ENCODE peak calls at places on chromosomes 11 and 22, in four cellular contexts. U is PC-9, L is cardiac fibroblast, J is RWPE1. C is an unnamed sample.
A peak's percentile ranks its signal among the peaks of the same experiment; 100 is the strongest.

GRCh38 chr11:26228778-26229177 is 103.2 kb upstream of the ANO3 start:
- DNase-seq in L (peak; percentile 70), J (no peak), U (no peak), C (no peak)

GRCh38 chr22:44098021-44098739 is 74.1 kb downstream of the PARVB start:
- DNase-seq in L (no peak), U (no peak), J (no peak), C (no peak)

GRCh38 chr11:1051356-1052132 is 15.0 kb upstream of the MUC6 start:
- DNase-seq in J (no peak), U (no peak), L (no peak), C (no peak)

GRCh38 chr11:27902981-27903624 is 202.8 kb upstream of the BDNF start:
- DNase-seq in U (peak; percentile 63), J (peak; percentile 55), L (peak; percentile 76), C (no peak)

GRCh38 chr22:24026056-24026455 is 15.0 kb downstream of the CABIN1 start:
- DNase-seq in U (no peak), L (no peak), J (no peak), C (no peak)

GRCh38 chr11:28773606-28774005 is 665.4 kb downstream of the METTL15 start:
- DNase-seq in J (no peak), U (no peak), L (no peak), C (no peak)

GRCh38 chr11:1498262-1498661 is 11.7 kb upstream of the MOB2 start:
- DNase-seq in J (no peak), L (no peak), U (no peak), C (no peak)

GRCh38 chr11:120924109-120924508 is 99.8 kb upstream of the TBCEL start:
- DNase-seq in L (no peak), U (no peak), J (no peak), C (no peak)

GRCh38 chr11:61507962-61508824 is at the start of gene LRRC10B:
- DNase-seq in J (no peak), U (peak; percentile 46), L (no peak), C (no peak)

GRCh38 chr11:32312865-32313403 is 122.4 kb downstream of the WT1 start:
- DNase-seq in L (peak; percentile 94), U (peak; percentile 70), J (peak; percentile 51), C (no peak)

GRCh38 chr22:49958462-49958921 is 2.1 kb upstream of the PIM3 start:
- DNase-seq in J (no peak), U (no peak), L (no peak), C (no peak)

GRCh38 chr22:32474635-32475427 is at the start of gene FBXO7:
- DNase-seq in L (peak; percentile 93), U (peak; percentile 71), J (peak; percentile 72), C (peak; percentile 81)
- TF ChIP-seq CTCF in L (peak; percentile 32), U (peak; percentile 59), J (peak; percentile 18), C (peak; percentile 15)

DNA sequence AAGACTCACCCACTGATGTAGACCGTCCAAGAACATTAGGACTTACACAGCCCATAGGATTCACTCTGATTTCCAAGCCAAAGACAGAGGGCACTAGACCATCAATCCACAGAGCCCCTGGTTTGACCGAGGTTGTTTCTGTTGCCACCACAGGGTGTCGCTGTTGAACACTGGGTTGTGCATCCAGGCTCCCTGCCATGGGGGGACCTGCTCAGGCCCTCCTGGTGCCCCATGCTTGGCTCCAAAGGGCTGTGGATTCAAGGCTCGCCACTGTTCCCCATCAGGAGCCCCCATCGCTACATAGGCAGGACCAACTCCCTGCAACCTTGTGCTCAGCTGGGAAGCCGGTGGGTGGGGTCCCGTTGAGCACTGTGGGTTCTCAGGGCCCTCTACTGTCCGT is 128.0 kb upstream of the ANO1 start:
- DNase-seq in J (peak; percentile 42), L (peak; percentile 26), U (peak; percentile 59), C (no peak)
- TF ChIP-seq CTCF in J (peak; percentile 15), L (peak; percentile 39), U (peak; percentile 98), C (peak; percentile 48)

GRCh38 chr11:18575361-18575760 is 13.2 kb downstream of the UEVLD start:
- DNase-seq in J (no peak), L (no peak), U (no peak), C (no peak)
- TF ChIP-seq CTCF in J (no peak), L (no peak), U (no peak), C (no peak)

DNA sequence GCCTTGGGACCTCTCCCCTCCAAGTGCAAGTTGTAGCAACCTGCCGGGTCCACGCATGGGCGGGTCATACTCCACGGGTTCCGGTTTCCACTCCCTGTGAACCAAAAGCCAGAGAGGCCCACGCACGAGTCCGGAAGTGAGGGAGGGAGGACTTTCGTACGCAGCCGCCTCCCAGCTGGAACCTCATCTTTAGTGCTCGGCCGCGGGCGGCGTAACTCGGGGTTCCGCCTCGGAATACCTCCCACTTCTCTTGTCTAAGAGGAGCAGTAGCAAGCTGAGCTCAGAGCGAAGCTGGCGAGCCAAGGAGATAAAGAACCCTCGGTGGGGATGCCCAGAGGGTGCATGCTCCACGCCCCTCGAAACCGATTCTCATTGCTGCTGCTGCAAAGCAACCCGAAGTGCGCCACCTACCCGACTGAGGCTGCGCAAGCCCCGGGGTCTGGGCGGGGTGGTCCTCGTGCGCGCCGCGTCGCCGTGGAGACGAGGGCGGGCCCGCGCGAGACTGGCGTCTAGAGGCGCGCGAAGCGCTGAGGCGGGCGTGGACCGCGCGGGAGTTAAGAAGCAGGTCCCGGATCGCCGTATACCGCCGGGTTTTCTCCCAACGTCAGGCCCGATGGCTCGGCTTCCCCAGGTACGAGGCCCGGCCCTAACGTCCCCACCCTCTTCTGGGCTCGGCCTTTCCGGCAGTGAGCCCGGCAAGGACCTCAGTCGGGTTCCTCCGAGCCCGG is at the start of gene SFI1:
- DNase-seq in J (peak; percentile 82), U (peak; percentile 76), L (peak; percentile 88), C (peak; percentile 65)
- TF ChIP-seq CTCF in J (no peak), U (no peak), L (peak; percentile 37), C (peak; percentile 26)

C was measured in AG09319.